ENCODE peak calls at places on chromosome 12, in eight cellular contexts. One of them, this sample, is unnamed.

GRCh38 chr12:44848771-44849085 is 27.4 kb downstream of the NELL2 start:
- DNase-seq in T-helper 9 cell: no peak
- DNase-seq in neural crest cell: no peak
- DNase-seq in pancreas: no peak
- DNase-seq in fibroblast of mammary gland: no peak
- DNase-seq in sciatic nerve: no peak
- DNase-seq in foreskin fibroblast: no peak
- DNase-seq in AG09309: no peak
- DNase-seq in this sample: no peak

GRCh38 chr12:13347241-13348043 is 150.9 kb downstream of the EMP1 start:
- DNase-seq in T-helper 9 cell: no peak
- DNase-seq in neural crest cell: no peak
- DNase-seq in pancreas: no peak
- DNase-seq in fibroblast of mammary gland: peak; percentile 99
- DNase-seq in sciatic nerve: no peak
- DNase-seq in foreskin fibroblast: peak; percentile 94
- DNase-seq in AG09309: peak; percentile 51
- DNase-seq in this sample: no peak

GRCh38 chr12:52058631-52059324 is 7.5 kb downstream of the NR4A1 start:
- DNase-seq in T-helper 9 cell: no peak
- DNase-seq in neural crest cell: no peak
- DNase-seq in pancreas: peak; percentile 64
- DNase-seq in fibroblast of mammary gland: no peak
- DNase-seq in sciatic nerve: peak; percentile 80
- DNase-seq in foreskin fibroblast: no peak
- DNase-seq in AG09309: no peak
- DNase-seq in this sample: peak; percentile 84

GRCh38 chr12:53866727-53867126 is 71.9 kb upstream of the HOXC13 start:
- DNase-seq in T-helper 9 cell: no peak
- DNase-seq in neural crest cell: no peak
- DNase-seq in pancreas: no peak
- DNase-seq in fibroblast of mammary gland: no peak
- DNase-seq in sciatic nerve: no peak
- DNase-seq in foreskin fibroblast: no peak
- DNase-seq in AG09309: no peak
- DNase-seq in this sample: no peak

GRCh38 chr12:28446031-28446430 is 255.8 kb downstream of the CCDC91 start:
- DNase-seq in T-helper 9 cell: no peak
- DNase-seq in neural crest cell: no peak
- DNase-seq in pancreas: no peak
- DNase-seq in fibroblast of mammary gland: no peak
- DNase-seq in sciatic nerve: no peak
- DNase-seq in foreskin fibroblast: no peak
- DNase-seq in AG09309: no peak
- DNase-seq in this sample: no peak

GRCh38 chr12:79761341-79761740 is 70.6 kb upstream of the PAWR start:
- DNase-seq in T-helper 9 cell: no peak
- DNase-seq in neural crest cell: no peak
- DNase-seq in pancreas: no peak
- DNase-seq in fibroblast of mammary gland: no peak
- DNase-seq in sciatic nerve: no peak
- DNase-seq in foreskin fibroblast: no peak
- DNase-seq in AG09309: no peak
- DNase-seq in this sample: no peak

GRCh38 chr12:108850854-108851573 is 6.4 kb downstream of the SSH1 start:
- DNase-seq in T-helper 9 cell: no peak
- DNase-seq in neural crest cell: no peak
- DNase-seq in pancreas: no peak
- DNase-seq in fibroblast of mammary gland: peak; percentile 89
- DNase-seq in sciatic nerve: no peak
- DNase-seq in foreskin fibroblast: peak; percentile 62
- DNase-seq in AG09309: peak; percentile 85
- DNase-seq in this sample: no peak

GRCh38 chr12:94041833-94042232 is 106.5 kb upstream of the PLXNC1 start:
- DNase-seq in T-helper 9 cell: no peak
- DNase-seq in neural crest cell: no peak
- DNase-seq in pancreas: no peak
- DNase-seq in fibroblast of mammary gland: peak; percentile 33
- DNase-seq in sciatic nerve: no peak
- DNase-seq in foreskin fibroblast: no peak
- DNase-seq in AG09309: no peak
- DNase-seq in this sample: no peak

GRCh38 chr12:15706010-15706676 is 83.0 kb downstream of the EPS8 start:
- DNase-seq in T-helper 9 cell: no peak
- DNase-seq in neural crest cell: no peak
- DNase-seq in pancreas: no peak
- DNase-seq in fibroblast of mammary gland: no peak
- DNase-seq in sciatic nerve: no peak
- DNase-seq in foreskin fibroblast: peak; percentile 36
- DNase-seq in AG09309: no peak
- DNase-seq in this sample: no peak

GRCh38 chr12:88325828-88326214 is 183.7 kb downstream of the TMTC3 start:
- DNase-seq in T-helper 9 cell: no peak
- DNase-seq in neural crest cell: no peak
- DNase-seq in pancreas: no peak
- DNase-seq in fibroblast of mammary gland: peak; percentile 80
- DNase-seq in sciatic nerve: no peak
- DNase-seq in foreskin fibroblast: peak; percentile 83
- DNase-seq in AG09309: no peak
- DNase-seq in this sample: no peak

GRCh38 chr12:104263580-104264358 is 39.8 kb upstream of the EID3 start:
- DNase-seq in T-helper 9 cell: no peak
- DNase-seq in neural crest cell: no peak
- DNase-seq in pancreas: no peak
- DNase-seq in fibroblast of mammary gland: peak; percentile 91
- DNase-seq in sciatic nerve: no peak
- DNase-seq in foreskin fibroblast: peak; percentile 90
- DNase-seq in AG09309: peak; percentile 60
- DNase-seq in this sample: no peak

GRCh38 chr12:51326762-51327439 is 2.9 kb upstream of the BIN2 start:
- DNase-seq in T-helper 9 cell: no peak
- DNase-seq in neural crest cell: no peak
- DNase-seq in pancreas: no peak
- DNase-seq in fibroblast of mammary gland: peak; percentile 57
- DNase-seq in sciatic nerve: no peak
- DNase-seq in foreskin fibroblast: peak; percentile 63
- DNase-seq in AG09309: peak; percentile 74
- DNase-seq in this sample: no peak

GRCh38 chr12:122079532-122080081 is 1.1 kb downstream of the MLXIP start:
- DNase-seq in T-helper 9 cell: no peak
- DNase-seq in neural crest cell: no peak
- DNase-seq in pancreas: peak; percentile 43
- DNase-seq in fibroblast of mammary gland: no peak
- DNase-seq in sciatic nerve: no peak
- DNase-seq in foreskin fibroblast: peak; percentile 37
- DNase-seq in AG09309: no peak
- DNase-seq in this sample: peak; percentile 53

GRCh38 chr12:22160396-22161003 is 114.5 kb downstream of the CMAS start:
- DNase-seq in T-helper 9 cell: no peak
- DNase-seq in neural crest cell: no peak
- DNase-seq in pancreas: no peak
- DNase-seq in fibroblast of mammary gland: no peak
- DNase-seq in sciatic nerve: no peak
- DNase-seq in foreskin fibroblast: no peak
- DNase-seq in AG09309: no peak
- DNase-seq in this sample: no peak

GRCh38 chr12:57592551-57593165 is 1.7 kb downstream of the PIP4K2C start:
- DNase-seq in T-helper 9 cell: no peak
- DNase-seq in neural crest cell: no peak
- DNase-seq in pancreas: no peak
- DNase-seq in fibroblast of mammary gland: no peak
- DNase-seq in sciatic nerve: no peak
- DNase-seq in foreskin fibroblast: peak; percentile 20
- DNase-seq in AG09309: no peak
- DNase-seq in this sample: no peak

GRCh38 chr12:105382771-105383632 is 52.5 kb downstream of the C12orf75 start:
- DNase-seq in T-helper 9 cell: no peak
- DNase-seq in neural crest cell: peak; percentile 14
- DNase-seq in pancreas: no peak
- DNase-seq in fibroblast of mammary gland: peak; percentile 78
- DNase-seq in sciatic nerve: no peak
- DNase-seq in foreskin fibroblast: peak; percentile 91
- DNase-seq in AG09309: peak; percentile 37
- DNase-seq in this sample: no peak